ENCODE peak calls at places on chromosomes 2 and 18, in nine cellular contexts. S is CD4-positive, alpha-beta T cell; W is transverse colon; C is AG04450; B is HCT116; T is fibroblast of lung; R is A673; Q is left lung; I is endothelial cell of umbilical vein. L is an unnamed sample. For H3K27me3, the result is how much of the 10 kb centered on the place peaks cover.

GRCh38 chr2:171522057-171522803 is at the start of gene CYBRD1:
- DNase-seq in S (no peak), W (peak), C (peak), B (no peak), T (peak), R (peak), Q (peak), I (peak), L (peak)

GRCh38 chr2:219557320-219557719 is 13.5 kb downstream of the TMEM198 start:
- DNase-seq in S (no peak), W (no peak), C (no peak), B (no peak), T (no peak), R (no peak), Q (no peak), I (no peak), L (no peak)

GRCh38 chr2:108288534-108289106 is at the start of gene SULT1C2:
- DNase-seq in S (no peak), W (no peak), C (no peak), B (peak), T (peak), R (peak), Q (peak), I (no peak), L (no peak)

GRCh38 chr18:62751341-62751821 is 36.0 kb downstream of the PHLPP1 start:
- DNase-seq in S (no peak), W (no peak), C (no peak), B (no peak), T (peak), R (peak), Q (no peak), I (peak), L (no peak)

GRCh38 chr2:88545118-88545517 is 82.1 kb downstream of the EIF2AK3 start:
- DNase-seq in S (no peak), W (no peak), C (no peak), B (peak), T (peak), R (peak), Q (no peak), I (peak), L (no peak)

GRCh38 chr18:67639872-67640271 is 123.4 kb upstream of the DSEL start:
- DNase-seq in S (no peak), W (no peak), C (no peak), B (no peak), T (no peak), R (no peak), Q (no peak), I (no peak), L (no peak)

GRCh38 chr2:189751080-189751658 is 11.4 kb downstream of the OSGEPL1 start:
- DNase-seq in S (peak), W (peak), C (no peak), B (peak), T (peak), R (peak), Q (no peak), I (peak), L (no peak)

GRCh38 chr2:186486651-186487647 is 889 bp downstream of the ZC3H15 start:
- DNase-seq in S (no peak), W (no peak), C (no peak), B (no peak), T (peak), R (peak), Q (no peak), I (peak), L (no peak)

GRCh38 chr2:175904035-175904434 is 98.0 kb downstream of the LNPK start:
- DNase-seq in S (no peak), W (no peak), C (no peak), B (no peak), T (no peak), R (no peak), Q (no peak), I (no peak), L (no peak)

GRCh38 chr18:45998244-45998643 is 31.1 kb upstream of the EPG5 start:
- DNase-seq in S (peak), W (no peak), C (no peak), B (no peak), T (no peak), R (no peak), Q (no peak), I (peak), L (no peak)

GRCh38 chr2:111952871-111953497 is 54.6 kb downstream of the MERTK start:
- DNase-seq in S (no peak), W (no peak), C (no peak), B (no peak), T (no peak), R (no peak), Q (no peak), I (no peak), L (no peak)

GRCh38 chr18:63322908-63323634 is 3.5 kb upstream of the BCL2 start:
- DNase-seq in S (peak), W (peak), C (peak), B (peak), T (peak), R (peak), Q (no peak), I (peak), L (peak)

GRCh38 chr2:113277474-113278072 is 1.1 kb downstream of the PAX8 start:
- DNase-seq in S (no peak), W (no peak), C (no peak), B (no peak), T (peak), R (no peak), Q (no peak), I (no peak), L (no peak)

GRCh38 chr2:46970334-46971288 is 55.0 kb upstream of the MCFD2 start:
- DNase-seq in S (no peak), W (peak), C (no peak), B (no peak), T (peak), R (no peak), Q (peak), I (peak), L (no peak)

GRCh38 chr2:95361216-95361980 is 41.1 kb upstream of the FAHD2A start:
- DNase-seq in S (no peak), W (no peak), C (no peak), B (no peak), T (no peak), R (no peak), Q (peak), I (no peak), L (no peak)

GRCh38 chr18:48125724-48126123 is 195.3 kb upstream of the SMAD2 start:
- DNase-seq in S (no peak), W (no peak), C (no peak), B (no peak), T (no peak), R (no peak), Q (no peak), I (no peak), L (no peak)

GRCh38 chr2:219285894-219286425 is 6.8 kb downstream of the DNAJB2 start:
- DNase-seq in S (no peak), W (no peak), C (peak), B (no peak), T (peak), R (peak), Q (no peak), I (no peak), L (peak)

GRCh38 chr2:216351172-216351925 is 20.9 kb downstream of the MARCHF4 start:
- DNase-seq in S (no peak), W (no peak), C (no peak), B (no peak), T (peak), R (no peak), Q (no peak), I (no peak), L (no peak)

GRCh38 chr2:65919579-65920188 is 487.3 kb upstream of the SPRED2 start:
- DNase-seq in S (no peak), W (no peak), C (no peak), B (no peak), T (no peak), R (no peak), Q (no peak), I (no peak), L (no peak)

GRCh38 chr2:130183500-130184373 is 1.7 kb downstream of the MZT2B start:
- DNase-seq in S (no peak), W (no peak), C (no peak), B (no peak), T (peak), R (peak), Q (no peak), I (peak), L (peak)

GRCh38 chr2:112784199-112785189 is at the start of gene IL1A:
- DNase-seq in S (no peak), W (no peak), C (no peak), B (peak), T (peak), R (peak), Q (no peak), I (peak), L (no peak)

GRCh38 chr2:233400341-233400740 is 46.0 kb downstream of the DGKD start:
- DNase-seq in S (no peak), W (no peak), C (no peak), B (no peak), T (no peak), R (no peak), Q (no peak), I (no peak), L (no peak)

GRCh38 chr2:1930956-1931914 is 186.9 kb upstream of the PXDN start:
- DNase-seq in S (no peak), W (no peak), C (no peak), B (no peak), T (no peak), R (no peak), Q (no peak), I (no peak), L (peak)

GRCh38 chr2:162731917-162732804 is 106.4 kb downstream of the KCNH7 start:
- DNase-seq in S (no peak), W (no peak), C (no peak), B (no peak), T (no peak), R (no peak), Q (no peak), I (no peak), L (no peak)

GRCh38 chr2:86519349-86519748 is 43.9 kb downstream of the CHMP3 start:
- DNase-seq in S (no peak), W (no peak), C (no peak), B (no peak), T (no peak), R (no peak), Q (no peak), I (no peak), L (no peak)

GRCh38 chr2:175147196-175147595 is 20.8 kb downstream of the ATF2 start:
- DNase-seq in S (no peak), W (no peak), C (no peak), B (no peak), T (no peak), R (no peak), Q (no peak), I (no peak), L (no peak)

GRCh38 chr2:119083416-119083815 is 75.1 kb downstream of the C1QL2 start:
- DNase-seq in S (no peak), W (no peak), C (no peak), B (no peak), T (no peak), R (no peak), Q (no peak), I (no peak), L (no peak)

GRCh38 chr2:72293620-72294019 is 146.0 kb upstream of the CYP26B1 start:
- DNase-seq in S (no peak), W (no peak), C (no peak), B (no peak), T (peak), R (no peak), Q (no peak), I (peak), L (no peak)

GRCh38 chr2:47631840-47632398 is 151.0 kb upstream of the MSH6 start:
- DNase-seq in S (no peak), W (peak), C (no peak), B (peak), T (peak), R (peak), Q (peak), I (no peak), L (peak)

GRCh38 chr2:20209373-20210109 is 15.4 kb downstream of the SDC1 start:
- DNase-seq in S (no peak), W (no peak), C (no peak), B (no peak), T (no peak), R (no peak), Q (no peak), I (no peak), L (no peak)

GRCh38 chr2:20210462-20210861 is 14.5 kb downstream of the SDC1 start:
- DNase-seq in S (no peak), W (no peak), C (no peak), B (no peak), T (no peak), R (no peak), Q (no peak), I (no peak), L (no peak)

GRCh38 chr2:20205915-20206524 is 18.9 kb downstream of the SDC1 start:
- DNase-seq in S (no peak), W (peak), C (no peak), B (no peak), T (no peak), R (no peak), Q (peak), I (no peak), L (no peak)

GRCh38 chr2:20207051-20207450 is 17.9 kb downstream of the SDC1 start:
- DNase-seq in S (no peak), W (peak), C (no peak), B (no peak), T (no peak), R (no peak), Q (no peak), I (no peak), L (no peak)

DNA sequence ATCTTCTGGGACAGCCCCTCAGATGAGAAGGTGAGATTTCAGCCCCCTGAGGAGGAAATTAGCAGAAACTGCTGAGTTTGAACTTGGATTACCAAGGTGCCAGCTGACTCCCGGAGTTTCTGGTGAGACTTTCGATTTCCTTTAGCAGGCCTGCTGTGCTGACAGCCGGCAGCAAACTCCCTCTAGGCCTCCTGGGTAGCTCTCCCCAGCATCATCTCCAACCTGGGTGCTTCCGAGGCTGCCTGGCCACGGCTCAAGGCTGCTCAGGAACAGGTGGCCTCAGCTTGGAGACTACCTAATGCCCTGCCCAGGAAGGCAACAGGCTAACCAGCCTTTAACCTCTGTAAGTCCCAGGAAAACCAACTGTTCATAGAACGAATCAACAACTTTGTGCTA is 16.4 kb downstream of the SDC1 start:
- DNase-seq in S (no peak), W (peak), C (no peak), B (no peak), T (no peak), R (no peak), Q (no peak), I (no peak), L (no peak)
- H3K27me3 ChIP-seq in S (under half), W (under half), C (under half), B (under half), T (under half), R (under half), Q (under half), I (under half), L (under half)

DNA sequence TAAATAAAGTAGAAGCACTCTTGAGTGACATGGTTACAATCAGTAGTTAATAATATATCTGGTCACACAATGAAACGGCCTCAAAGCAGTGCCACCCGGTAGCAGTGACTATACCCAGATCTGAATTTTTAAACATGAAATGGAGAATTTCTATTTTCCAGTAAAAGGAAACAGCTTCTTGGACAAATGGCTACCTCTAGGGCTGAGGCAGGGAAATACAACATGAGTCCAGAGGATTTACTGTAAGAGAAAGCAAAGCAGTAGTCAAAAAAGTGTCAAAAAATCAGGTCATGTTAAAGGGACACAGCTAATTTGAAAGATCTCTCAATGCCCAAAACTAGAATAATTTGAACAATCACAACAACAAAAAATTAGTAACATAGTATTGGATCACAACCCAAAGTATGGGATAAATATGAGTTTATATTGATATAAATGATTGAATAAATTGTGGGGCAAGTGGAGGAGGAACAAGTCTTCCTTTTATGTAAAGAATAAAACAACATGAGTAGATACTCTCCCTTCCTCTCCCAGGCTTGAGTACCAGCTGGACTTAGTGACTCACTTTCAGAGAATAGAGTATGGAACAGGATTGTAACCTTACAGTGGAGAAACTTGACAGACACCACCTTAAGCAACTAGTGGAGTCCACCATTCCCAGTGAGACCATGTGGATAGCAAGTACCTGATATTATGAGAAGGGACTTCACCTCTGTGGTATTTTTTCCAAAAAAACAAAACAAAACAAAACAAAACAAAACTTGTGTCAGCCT is 180.8 kb downstream of the MBD2 start:
- DNase-seq in S (no peak), W (no peak), C (no peak), B (no peak), T (no peak), R (no peak), Q (no peak), I (no peak), L (no peak)
- TF ChIP-seq CTCF in S (no peak), W (no peak), C (no peak), B (no peak), T (no peak), R (no peak), Q (no peak), I (no peak), L (no peak)

GRCh38 chr2:144516981-144517824 is 2.7 kb downstream of the ZEB2 start:
- DNase-seq in S (no peak), W (peak), C (peak), B (no peak), T (peak), R (peak), Q (no peak), I (peak), L (no peak)
- H3K27me3 ChIP-seq in S (half or more), W (half or more), C (under half), B (under half), T (under half), R (under half), Q (half or more), I (under half), L (under half)

GRCh38 chr2:29013046-29013780 is 32.1 kb downstream of the TOGARAM2 start:
- DNase-seq in S (no peak), W (no peak), C (no peak), B (no peak), T (no peak), R (peak), Q (no peak), I (no peak), L (no peak)
- TF ChIP-seq CTCF in S (no peak), W (no peak), C (no peak), B (no peak), T (peak), R (no peak), Q (no peak), I (no peak), L (no peak)

DNA sequence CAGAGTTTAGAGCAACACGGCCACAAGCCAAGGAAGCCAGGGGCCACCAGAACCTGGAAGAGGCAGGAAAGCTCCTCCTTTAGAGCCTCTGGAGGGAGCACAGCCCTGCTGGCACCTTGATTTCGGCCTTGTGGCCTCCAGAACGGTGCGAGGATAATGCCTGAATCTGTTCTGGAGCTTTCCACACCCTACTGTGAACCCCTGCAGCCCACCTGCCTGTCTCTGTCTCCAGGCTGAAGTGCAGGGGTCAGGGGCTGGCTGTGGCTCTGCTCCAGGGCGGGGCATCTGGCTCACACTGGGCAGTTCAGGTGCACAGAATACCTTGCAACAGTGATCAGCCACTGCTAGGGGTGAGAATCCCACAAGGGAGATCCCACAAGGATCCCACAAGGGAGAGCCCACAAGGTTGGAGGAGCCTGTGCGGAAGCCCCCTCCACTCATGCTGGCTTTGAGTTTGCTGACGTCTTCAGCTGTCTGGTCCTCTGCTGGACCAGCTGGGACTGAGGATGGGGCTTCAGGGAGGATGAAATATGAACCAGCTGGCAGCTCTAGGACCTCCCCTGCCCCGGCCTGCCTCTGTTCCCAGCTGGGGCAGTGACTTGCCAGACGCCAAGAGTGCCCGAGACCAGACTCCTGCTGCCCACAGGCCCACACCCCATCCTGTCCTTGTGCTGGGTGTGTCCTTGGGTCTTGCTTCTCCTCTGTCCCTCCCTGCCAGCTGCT is 56.4 kb upstream of the OTOS start:
- DNase-seq in S (no peak), W (no peak), C (no peak), B (no peak), T (no peak), R (no peak), Q (no peak), I (no peak), L (peak)
- H3K27me3 ChIP-seq in S (under half), W (under half), C (under half), B (under half), T (under half), R (under half), Q (under half), I (under half), L (under half)

GRCh38 chr2:98385050-98385699 is 38.9 kb downstream of the CNGA3 start:
- DNase-seq in S (peak), W (peak), C (peak), B (peak), T (peak), R (peak), Q (peak), I (peak), L (peak)
- TF ChIP-seq CTCF in S (peak), W (peak), C (peak), B (peak), T (peak), R (peak), Q (peak), I (peak), L (peak)

DNA sequence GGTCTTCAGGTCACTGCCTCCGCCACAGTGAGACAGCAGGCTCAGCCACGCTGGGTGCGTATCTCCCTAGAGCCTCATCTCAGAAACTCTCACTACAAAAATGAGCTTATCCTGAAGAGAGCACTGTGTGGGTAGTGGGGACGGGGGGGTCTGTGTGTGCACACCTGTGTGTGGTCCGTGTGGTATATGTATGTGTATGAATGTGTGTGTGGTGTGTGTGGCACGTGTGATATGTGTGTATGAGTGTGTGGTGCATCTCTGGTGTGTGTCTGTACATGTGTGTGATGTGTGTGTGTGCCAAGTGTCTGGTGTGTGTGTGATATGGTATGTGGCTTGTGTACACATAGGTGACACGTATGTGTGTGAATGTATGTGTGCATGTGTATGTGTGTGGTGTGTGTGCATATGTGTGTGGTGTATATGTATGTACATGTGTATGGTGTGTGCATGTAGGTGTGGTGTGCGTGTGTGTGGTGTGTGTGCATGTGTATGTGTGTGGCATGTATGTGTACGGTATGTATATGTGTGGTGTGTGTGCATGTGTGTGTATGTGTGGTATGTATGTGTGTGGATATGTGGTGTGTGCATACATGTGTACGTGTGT is 332.2 kb downstream of the EIPR1 start:
- DNase-seq in S (no peak), W (no peak), C (no peak), B (no peak), T (no peak), R (no peak), Q (no peak), I (no peak), L (no peak)
- H3K27me3 ChIP-seq in S (under half), W (under half), C (under half), B (under half), T (under half), R (under half), Q (under half), I (under half), L (under half)